ENCODE peak calls at places on chromosomes 6 and 20, in four cellular contexts. One of them, this sample, is unnamed.

GRCh38 chr6:163324326-163324927 is 90.1 kb upstream of the QKI start:
- DNase-seq in CD8-positive, alpha-beta T cell: no peak
- DNase-seq in heart right ventricle: no peak
- DNase-seq in bronchial epithelial cell: no peak
- DNase-seq in this sample: no peak

GRCh38 chr6:27275025-27275956 is 27.8 kb downstream of the PRSS16 start:
- DNase-seq in bronchial epithelial cell: no peak
- DNase-seq in heart right ventricle: no peak
- DNase-seq in CD8-positive, alpha-beta T cell: no peak
- DNase-seq in this sample: no peak

GRCh38 chr6:49504666-49505065 is 4.9 kb downstream of the GLYATL3 start:
- DNase-seq in CD8-positive, alpha-beta T cell: no peak
- DNase-seq in bronchial epithelial cell: no peak
- DNase-seq in heart right ventricle: no peak
- DNase-seq in this sample: no peak

GRCh38 chr6:111377558-111378120 is 105.4 kb downstream of the REV3L start:
- DNase-seq in CD8-positive, alpha-beta T cell: no peak
- DNase-seq in bronchial epithelial cell: no peak
- DNase-seq in heart right ventricle: no peak
- DNase-seq in this sample: no peak

GRCh38 chr20:32462900-32463641 is 104.9 kb downstream of the ASXL1 start:
- DNase-seq in bronchial epithelial cell: no peak
- DNase-seq in heart right ventricle: no peak
- DNase-seq in CD8-positive, alpha-beta T cell: no peak
- DNase-seq in this sample: no peak

GRCh38 chr6:122042851-122043250 is 356.6 kb upstream of the HSF2 start:
- DNase-seq in bronchial epithelial cell: no peak
- DNase-seq in CD8-positive, alpha-beta T cell: no peak
- DNase-seq in heart right ventricle: no peak
- DNase-seq in this sample: peak

GRCh38 chr6:161079566-161080262 is 88.1 kb downstream of the MAP3K4 start:
- DNase-seq in bronchial epithelial cell: peak
- DNase-seq in heart right ventricle: no peak
- DNase-seq in CD8-positive, alpha-beta T cell: no peak
- DNase-seq in this sample: peak

GRCh38 chr6:2307794-2308193 is 62.4 kb upstream of the GMDS start:
- DNase-seq in CD8-positive, alpha-beta T cell: no peak
- DNase-seq in heart right ventricle: no peak
- DNase-seq in bronchial epithelial cell: no peak
- DNase-seq in this sample: peak

GRCh38 chr6:149563203-149563927 is 2.8 kb upstream of the GINM1 start:
- DNase-seq in CD8-positive, alpha-beta T cell: no peak
- DNase-seq in heart right ventricle: no peak
- DNase-seq in bronchial epithelial cell: peak
- DNase-seq in this sample: peak

GRCh38 chr6:34381086-34381485 is 11.4 kb downstream of the NUDT3 start:
- DNase-seq in heart right ventricle: no peak
- DNase-seq in bronchial epithelial cell: no peak
- DNase-seq in CD8-positive, alpha-beta T cell: no peak
- DNase-seq in this sample: peak

GRCh38 chr20:24590193-24590982 is 121.0 kb downstream of the SYNDIG1 start:
- DNase-seq in bronchial epithelial cell: no peak
- DNase-seq in CD8-positive, alpha-beta T cell: no peak
- DNase-seq in heart right ventricle: no peak
- DNase-seq in this sample: no peak

GRCh38 chr20:46406986-46407670 is 713 bp upstream of the ELMO2 start:
- DNase-seq in CD8-positive, alpha-beta T cell: peak
- DNase-seq in bronchial epithelial cell: peak
- DNase-seq in heart right ventricle: peak
- DNase-seq in this sample: peak

GRCh38 chr20:46739441-46740213 is 30.2 kb downstream of the SLC2A10 start:
- DNase-seq in CD8-positive, alpha-beta T cell: no peak
- DNase-seq in bronchial epithelial cell: peak
- DNase-seq in heart right ventricle: no peak
- DNase-seq in this sample: no peak

GRCh38 chr6:118748311-118749062 is 97.1 kb upstream of the CEP85L start:
- DNase-seq in heart right ventricle: peak
- DNase-seq in bronchial epithelial cell: peak
- DNase-seq in CD8-positive, alpha-beta T cell: no peak
- DNase-seq in this sample: no peak

GRCh38 chr6:117264487-117265424 is 602 bp upstream of the VGLL2 start:
- DNase-seq in heart right ventricle: no peak
- DNase-seq in CD8-positive, alpha-beta T cell: no peak
- DNase-seq in bronchial epithelial cell: no peak
- DNase-seq in this sample: peak

GRCh38 chr6:142013875-142014495 is 118.7 kb upstream of the GJE1 start:
- DNase-seq in heart right ventricle: no peak
- DNase-seq in bronchial epithelial cell: peak
- DNase-seq in CD8-positive, alpha-beta T cell: no peak
- DNase-seq in this sample: peak

DNA sequence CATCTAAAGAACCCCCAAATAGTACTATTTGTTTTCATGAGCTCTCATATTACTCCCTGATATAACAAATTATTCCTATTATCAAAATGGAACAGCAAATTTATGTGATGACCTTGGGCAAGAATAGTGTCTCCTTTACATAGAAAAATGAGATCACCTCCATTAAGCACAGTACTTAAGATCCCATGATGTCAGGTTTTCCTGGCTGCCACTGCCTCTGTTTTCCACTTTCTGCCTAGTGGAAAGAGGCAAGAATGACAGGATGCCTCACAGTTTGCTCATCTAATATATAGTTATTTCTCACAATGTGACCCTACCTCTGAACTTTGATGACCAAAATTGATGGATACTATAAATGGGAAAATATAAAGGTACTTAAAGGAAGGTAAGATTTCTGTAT is 260.1 kb upstream of the SGK1 start:
- DNase-seq in heart right ventricle: no peak
- DNase-seq in bronchial epithelial cell: peak
- DNase-seq in CD8-positive, alpha-beta T cell: no peak
- DNase-seq in this sample: peak
- TF ChIP-seq CTCF in heart right ventricle: no peak
- TF ChIP-seq CTCF in bronchial epithelial cell: peak
- TF ChIP-seq CTCF in CD8-positive, alpha-beta T cell: no peak
- TF ChIP-seq CTCF in this sample: peak

GRCh38 chr6:6330407-6330806 is 9.9 kb upstream of the F13A1 start:
- DNase-seq in bronchial epithelial cell: no peak
- DNase-seq in heart right ventricle: no peak
- DNase-seq in CD8-positive, alpha-beta T cell: no peak
- DNase-seq in this sample: no peak
- H3K4me3 ChIP-seq in bronchial epithelial cell: no peak
- H3K4me3 ChIP-seq in heart right ventricle: no peak
- H3K4me3 ChIP-seq in CD8-positive, alpha-beta T cell: no peak
- H3K4me3 ChIP-seq in this sample: no peak

GRCh38 chr6:128521302-128521632 is 868 bp upstream of the PTPRK start:
- DNase-seq in heart right ventricle: no peak
- DNase-seq in CD8-positive, alpha-beta T cell: no peak
- DNase-seq in bronchial epithelial cell: no peak
- DNase-seq in this sample: peak

GRCh38 chr6:128518531-128519131 is 1.8 kb downstream of the PTPRK start:
- DNase-seq in heart right ventricle: no peak
- DNase-seq in CD8-positive, alpha-beta T cell: no peak
- DNase-seq in bronchial epithelial cell: peak
- DNase-seq in this sample: no peak

GRCh38 chr6:128519132-128519930 is 1.1 kb downstream of the PTPRK start:
- DNase-seq in heart right ventricle: peak
- DNase-seq in bronchial epithelial cell: peak
- DNase-seq in CD8-positive, alpha-beta T cell: no peak
- DNase-seq in this sample: peak

GRCh38 chr6:128519931-128520435 is 416 bp downstream of the PTPRK start:
- DNase-seq in heart right ventricle: peak
- DNase-seq in bronchial epithelial cell: peak
- DNase-seq in CD8-positive, alpha-beta T cell: peak
- DNase-seq in this sample: no peak

GRCh38 chr6:128520436-128521301 is at the start of gene PTPRK:
- DNase-seq in heart right ventricle: peak
- DNase-seq in bronchial epithelial cell: peak
- DNase-seq in CD8-positive, alpha-beta T cell: peak
- DNase-seq in this sample: peak
- TF ChIP-seq CTCF in heart right ventricle: peak
- TF ChIP-seq CTCF in bronchial epithelial cell: peak
- TF ChIP-seq CTCF in CD8-positive, alpha-beta T cell: peak
- TF ChIP-seq CTCF in this sample: no peak

GRCh38 chr6:8749449-8749848 is 314.1 kb upstream of the SLC35B3 start:
- DNase-seq in bronchial epithelial cell: no peak
- DNase-seq in CD8-positive, alpha-beta T cell: no peak
- DNase-seq in heart right ventricle: no peak
- DNase-seq in this sample: no peak
- H3K4me3 ChIP-seq in bronchial epithelial cell: no peak
- H3K4me3 ChIP-seq in CD8-positive, alpha-beta T cell: no peak
- H3K4me3 ChIP-seq in heart right ventricle: no peak
- H3K4me3 ChIP-seq in this sample: no peak

DNA sequence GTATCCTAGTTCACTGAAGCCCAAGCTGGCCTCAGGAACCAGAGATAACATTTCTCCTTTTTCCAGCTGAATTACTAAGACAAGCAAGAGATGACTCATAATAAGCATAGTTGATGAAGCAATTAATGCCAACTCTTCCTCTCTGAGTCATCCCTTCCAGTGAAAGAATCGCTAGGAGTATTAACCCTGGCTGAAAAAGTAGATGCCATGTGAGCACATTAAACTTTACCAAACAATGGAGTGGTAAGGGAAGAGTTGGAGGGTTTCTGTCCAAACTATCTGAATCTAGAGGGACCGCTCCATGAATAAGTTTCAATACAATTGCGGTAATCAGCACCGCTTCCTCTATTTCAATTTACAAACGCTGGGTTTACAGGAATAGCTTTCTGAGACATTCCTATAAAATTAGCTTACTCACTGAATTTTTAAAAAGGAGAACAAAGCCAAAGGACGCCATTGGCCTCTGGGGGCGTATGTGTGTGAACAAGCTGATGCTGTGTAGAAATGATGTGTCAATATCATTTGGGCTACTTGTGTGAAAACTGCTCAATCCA is 48.3 kb downstream of the ATXN1 start:
- DNase-seq in CD8-positive, alpha-beta T cell: no peak
- DNase-seq in bronchial epithelial cell: peak
- DNase-seq in heart right ventricle: peak
- DNase-seq in this sample: peak
- TF ChIP-seq CTCF in CD8-positive, alpha-beta T cell: no peak
- TF ChIP-seq CTCF in bronchial epithelial cell: peak
- TF ChIP-seq CTCF in heart right ventricle: peak
- TF ChIP-seq CTCF in this sample: peak

GRCh38 chr6:158870418-158870957 is 51.3 kb upstream of the EZR start:
- DNase-seq in CD8-positive, alpha-beta T cell: no peak
- DNase-seq in heart right ventricle: no peak
- DNase-seq in bronchial epithelial cell: no peak
- DNase-seq in this sample: no peak
- H3K4me3 ChIP-seq in CD8-positive, alpha-beta T cell: peak
- H3K4me3 ChIP-seq in heart right ventricle: peak
- H3K4me3 ChIP-seq in bronchial epithelial cell: no peak
- H3K4me3 ChIP-seq in this sample: peak

GRCh38 chr6:53151676-53152075 is 3.0 kb upstream of the GCM1 start:
- DNase-seq in bronchial epithelial cell: no peak
- DNase-seq in CD8-positive, alpha-beta T cell: no peak
- DNase-seq in heart right ventricle: no peak
- DNase-seq in this sample: no peak
- TF ChIP-seq CTCF in bronchial epithelial cell: peak
- TF ChIP-seq CTCF in CD8-positive, alpha-beta T cell: no peak
- TF ChIP-seq CTCF in heart right ventricle: no peak
- TF ChIP-seq CTCF in this sample: peak

This sample was measured in cardiac fibroblast.